ENCODE peak calls at places on chromosomes 6 and 20, in five cellular contexts. R, I, Y, E and W are unnamed samples.

GRCh38 chr6:105988321-105988720 is 97.8 kb upstream of the PRDM1 start:
- DNase-seq in Y (no peak), E (no peak), R (no peak), I (no peak), W (no peak)

GRCh38 chr6:165586706-165587105 is 76.3 kb downstream of the PDE10A start:
- DNase-seq in Y (no peak), E (no peak), I (no peak), R (no peak), W (no peak)

GRCh38 chr20:50400705-50401045 is 109.5 kb upstream of the PTPN1 start:
- DNase-seq in I (no peak), E (no peak), Y (no peak), R (no peak), W (no peak)

GRCh38 chr6:44594471-44594870 is 207.0 kb downstream of the CDC5L start:
- DNase-seq in Y (no peak), E (no peak), R (peak), I (peak), W (no peak)

GRCh38 chr6:62285612-62286469 is at the start of gene KHDRBS2:
- DNase-seq in R (peak), I (peak), E (no peak), Y (peak), W (no peak)

GRCh38 chr6:158543606-158544185 is 16.2 kb upstream of the TMEM181 start:
- DNase-seq in Y (no peak), R (no peak), I (no peak), E (no peak), W (no peak)

GRCh38 chr6:134520181-134521115 is 202.5 kb upstream of the SGK1 start:
- DNase-seq in E (no peak), I (no peak), R (no peak), Y (no peak), W (no peak)

GRCh38 chr20:32574296-32575226 is 10.6 kb downstream of the NOL4L start:
- DNase-seq in E (no peak), I (no peak), R (peak), Y (no peak), W (no peak)

GRCh38 chr6:104956663-104957294 is at the start of gene LIN28B:
- DNase-seq in I (no peak), R (no peak), E (no peak), Y (no peak), W (no peak)

GRCh38 chr20:61933481-61933950 is 132.2 kb downstream of the TAF4 start:
- DNase-seq in E (no peak), R (no peak), I (no peak), Y (no peak), W (no peak)